ENCODE peak calls at places on chromosomes 12 and 14, in six cellular contexts. Y is endodermal cell, X is PC-3, H is lower lobe of right lung, Q is IMR-90, V is upper lobe of right lung. Z is an unnamed sample. For H3K36me3, the result is how much of the 10 kb centered on the place peaks cover.

GRCh38 chr14:74417611-74418010 is 8.4 kb downstream of the SYNDIG1L start:
- DNase-seq in Y (no peak), X (no peak), H (no peak), Q (no peak), V (no peak), Z (no peak)

GRCh38 chr12:111687255-111687654 is 1.4 kb downstream of the ACAD10 start:
- DNase-seq in Y (no peak), X (peak), H (no peak), Q (no peak), V (no peak), Z (peak)

GRCh38 chr14:68374682-68375081 is 418.2 kb downstream of the ZFP36L1 start:
- DNase-seq in Y (no peak), X (no peak), H (no peak), Q (no peak), V (no peak), Z (no peak)

GRCh38 chr12:93379432-93380308 is 1.9 kb downstream of the NUDT4 start:
- DNase-seq in Y (no peak), X (peak), H (no peak), Q (peak), V (no peak), Z (no peak)

GRCh38 chr12:121355818-121356217 is 3.6 kb upstream of the ANAPC5 start:
- DNase-seq in Y (no peak), X (no peak), H (no peak), Q (no peak), V (no peak), Z (no peak)

GRCh38 chr14:63712123-63712522 is 15.7 kb downstream of the SGPP1 start:
- DNase-seq in Y (no peak), X (no peak), H (no peak), Q (no peak), V (no peak), Z (no peak)

GRCh38 chr14:44384093-44384492 is 123.0 kb downstream of the FSCB start:
- DNase-seq in Y (no peak), X (no peak), H (no peak), Q (no peak), V (no peak), Z (no peak)

GRCh38 chr14:92687681-92688433 is 60.6 kb downstream of the LGMN start:
- DNase-seq in Y (peak), X (no peak), H (peak), Q (no peak), V (peak), Z (peak)

GRCh38 chr14:63448841-63449240 is 94.3 kb downstream of the PPP2R5E start:
- DNase-seq in Y (no peak), X (no peak), H (no peak), Q (no peak), V (no peak), Z (no peak)

GRCh38 chr12:26715232-26715631 is 117.8 kb downstream of the ITPR2 start:
- DNase-seq in Y (no peak), X (no peak), H (no peak), Q (no peak), V (no peak), Z (no peak)

GRCh38 chr12:87660987-87661769 is 368.0 kb downstream of the C12orf50 start:
- DNase-seq in Y (no peak), X (no peak), H (no peak), Q (peak), V (no peak), Z (no peak)

GRCh38 chr12:102169922-102170698 is 27.5 kb downstream of the PMCH start:
- DNase-seq in Y (no peak), X (peak), H (no peak), Q (peak), V (no peak), Z (peak)

GRCh38 chr12:95838125-95838524 is 20.6 kb upstream of the SNRPF start:
- DNase-seq in Y (no peak), X (peak), H (no peak), Q (peak), V (no peak), Z (no peak)

DNA sequence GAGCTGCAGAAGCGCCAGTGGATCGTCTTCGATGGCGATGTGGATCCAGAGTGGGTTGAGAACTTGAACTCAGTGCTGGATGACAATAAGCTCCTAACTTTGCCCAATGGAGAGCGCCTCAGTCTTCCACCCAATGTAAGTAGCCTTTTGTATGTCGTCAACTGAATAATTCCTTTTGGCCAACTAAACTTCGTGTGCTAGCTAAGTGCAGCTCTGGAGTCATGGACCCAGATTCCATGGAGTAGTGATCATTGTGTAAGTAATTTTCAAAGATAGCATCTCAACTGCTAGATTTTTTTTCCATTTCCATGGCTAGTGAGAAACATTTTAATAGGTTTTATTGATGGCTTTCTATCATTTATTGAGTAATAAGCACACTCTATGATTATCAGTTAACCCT is 48.0 kb downstream of the DYNC1H1 start:
- DNase-seq in Y (no peak), X (no peak), H (no peak), Q (no peak), V (no peak), Z (no peak)
- H3K36me3 ChIP-seq in Y (half or more), X (half or more), H (half or more), Q (half or more), V (half or more), Z (half or more)

GRCh38 chr14:100573757-100574641 is 13.2 kb downstream of the BEGAIN start:
- DNase-seq in Y (no peak), X (no peak), H (no peak), Q (no peak), V (no peak), Z (no peak)

GRCh38 chr14:100575266-100575995 is 11.8 kb downstream of the BEGAIN start:
- DNase-seq in Y (no peak), X (no peak), H (no peak), Q (no peak), V (no peak), Z (no peak)

GRCh38 chr14:100571837-100572236 is 15.4 kb downstream of the BEGAIN start:
- DNase-seq in Y (no peak), X (no peak), H (no peak), Q (no peak), V (no peak), Z (peak)

GRCh38 chr14:100574642-100575031 is 12.6 kb downstream of the BEGAIN start:
- DNase-seq in Y (no peak), X (no peak), H (no peak), Q (no peak), V (no peak), Z (no peak)

DNA sequence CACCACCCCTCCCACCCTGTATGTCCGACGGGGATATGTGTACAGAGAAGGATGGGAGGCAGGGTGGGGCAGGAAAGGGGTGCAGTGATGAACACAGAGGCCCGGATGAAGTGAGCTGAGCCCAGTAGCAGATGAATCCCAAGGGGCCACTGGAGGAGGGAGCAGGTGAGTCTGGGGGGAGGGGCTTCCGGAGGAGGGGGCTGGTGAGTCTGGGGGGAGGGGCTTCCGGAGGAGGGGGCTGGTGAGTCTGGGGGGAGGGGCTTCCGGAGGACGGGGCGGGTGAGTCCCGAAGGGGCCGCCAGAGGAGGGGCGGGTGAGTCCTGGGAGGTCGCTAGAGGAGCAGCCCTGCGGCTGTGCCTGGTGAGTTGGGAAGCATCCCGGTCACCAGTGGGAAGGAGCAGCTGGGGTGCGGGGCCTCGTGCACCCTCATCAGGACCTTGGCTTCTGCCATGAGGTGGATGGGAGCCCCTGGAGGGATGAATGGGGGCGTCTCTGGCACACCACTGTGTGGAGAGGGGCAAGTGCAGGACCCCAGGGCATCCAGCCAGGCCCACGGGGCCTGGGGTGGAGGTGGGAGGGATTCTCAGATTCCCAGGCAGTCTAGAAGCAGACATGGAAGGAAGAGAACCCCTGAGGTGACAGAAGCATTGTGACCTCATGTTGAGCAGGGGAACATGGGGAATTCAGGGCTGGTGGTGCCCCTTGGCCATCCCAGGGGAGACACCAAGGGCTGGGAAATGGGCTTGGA is 14.0 kb downstream of the BEGAIN start:
- DNase-seq in Y (no peak), X (no peak), H (no peak), Q (no peak), V (no peak), Z (peak)
- H3K36me3 ChIP-seq in Y (under half), X (under half), H (under half), Q (under half), V (under half), Z (under half)

GRCh38 chr12:103948746-103949406 is 16.8 kb upstream of the TDG start:
- DNase-seq in Y (no peak), X (no peak), H (no peak), Q (no peak), V (no peak), Z (no peak)

GRCh38 chr12:103947871-103948555 is 17.7 kb upstream of the TDG start:
- DNase-seq in Y (no peak), X (no peak), H (no peak), Q (no peak), V (no peak), Z (no peak)

DNA sequence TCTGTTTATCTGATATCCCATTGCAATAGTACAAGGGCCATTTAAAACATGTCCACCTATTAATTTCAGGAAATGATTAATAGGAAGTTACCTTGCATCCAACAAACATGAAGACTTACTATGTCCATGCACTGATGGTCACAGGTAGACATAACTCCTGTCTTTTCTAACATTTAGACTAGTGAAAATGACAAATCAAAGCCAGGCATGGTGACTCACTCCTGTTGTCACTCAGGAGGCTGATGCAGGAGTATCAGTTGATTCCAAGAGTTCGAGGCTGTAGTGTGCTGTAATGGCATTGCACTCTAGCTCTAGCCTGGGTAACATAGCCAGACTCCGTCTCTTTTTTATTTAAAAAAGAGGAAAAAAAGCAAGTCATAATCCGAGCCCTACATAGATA is 14.8 kb downstream of the HSP90B1 start:
- DNase-seq in Y (no peak), X (peak), H (no peak), Q (no peak), V (no peak), Z (no peak)
- H3K36me3 ChIP-seq in Y (half or more), X (half or more), H (half or more), Q (half or more), V (half or more), Z (half or more)

GRCh38 chr14:105076296-105076804 is 11.1 kb upstream of the GPR132 start:
- DNase-seq in Y (peak), X (no peak), H (no peak), Q (no peak), V (peak), Z (peak)

GRCh38 chr14:105074601-105075053 is 9.4 kb upstream of the GPR132 start:
- DNase-seq in Y (no peak), X (no peak), H (no peak), Q (no peak), V (no peak), Z (peak)

GRCh38 chr14:105073720-105074600 is 8.7 kb upstream of the GPR132 start:
- DNase-seq in Y (no peak), X (no peak), H (no peak), Q (no peak), V (no peak), Z (no peak)

GRCh38 chr14:105076805-105077648 is 11.8 kb upstream of the GPR132 start:
- DNase-seq in Y (no peak), X (no peak), H (no peak), Q (no peak), V (peak), Z (peak)

GRCh38 chr14:105075364-105076295 is 10.4 kb upstream of the GPR132 start:
- DNase-seq in Y (peak), X (no peak), H (peak), Q (peak), V (peak), Z (peak)
- H3K36me3 ChIP-seq in Y (under half), X (under half), H (under half), Q (under half), V (under half), Z (under half)

GRCh38 chr14:24159777-24160498 is 1.1 kb upstream of the IRF9 start:
- DNase-seq in Y (no peak), X (no peak), H (peak), Q (no peak), V (no peak), Z (no peak)
- H3K36me3 ChIP-seq in Y (half or more), X (under half), H (half or more), Q (half or more), V (half or more), Z (under half)

GRCh38 chr12:72189266-72189665 is 82.9 kb upstream of the TRHDE start:
- DNase-seq in Y (no peak), X (no peak), H (no peak), Q (no peak), V (no peak), Z (no peak)
- H3K36me3 ChIP-seq in Y (under half), X (under half), H (under half), Q (under half), V (under half), Z (under half)

GRCh38 chr12:128794661-128795529 is 28.9 kb downstream of the SLC15A4 start:
- DNase-seq in Y (no peak), X (no peak), H (peak), Q (no peak), V (no peak), Z (no peak)

GRCh38 chr12:128792398-128792797 is 31.4 kb downstream of the SLC15A4 start:
- DNase-seq in Y (peak), X (no peak), H (peak), Q (no peak), V (peak), Z (no peak)

GRCh38 chr12:128790653-128791373 is 32.9 kb downstream of the SLC15A4 start:
- DNase-seq in Y (peak), X (no peak), H (no peak), Q (no peak), V (peak), Z (no peak)

GRCh38 chr12:128791395-128792322 is 32.1 kb downstream of the SLC15A4 start:
- DNase-seq in Y (peak), X (no peak), H (no peak), Q (peak), V (peak), Z (no peak)

DNA sequence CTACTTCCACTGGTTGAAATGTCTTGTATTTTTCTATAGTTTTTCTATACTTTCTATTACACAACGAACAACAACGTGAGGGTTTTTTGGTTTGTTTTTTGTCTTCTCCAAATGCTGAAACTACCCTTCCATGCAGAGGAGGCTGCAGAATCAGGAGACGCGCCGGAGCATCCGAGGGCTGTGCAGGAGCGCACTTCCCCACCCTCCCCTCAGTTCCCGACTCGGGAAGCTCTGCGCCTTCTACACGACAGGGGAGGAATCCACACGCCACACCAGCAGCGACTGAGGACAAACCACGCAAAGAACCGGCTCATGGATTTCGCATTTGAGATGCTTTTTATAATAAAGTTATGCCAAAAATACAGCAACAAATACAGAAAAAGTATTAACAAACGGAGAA is 30.9 kb downstream of the SLC15A4 start:
- DNase-seq in Y (no peak), X (no peak), H (peak), Q (no peak), V (peak), Z (no peak)
- H3K36me3 ChIP-seq in Y (half or more), X (under half), H (half or more), Q (under half), V (half or more), Z (under half)

GRCh38 chr12:3040663-3041544 is 36.3 kb upstream of the TSPAN9 start:
- DNase-seq in Y (peak), X (no peak), H (no peak), Q (no peak), V (no peak), Z (peak)
- H3K36me3 ChIP-seq in Y (under half), X (under half), H (under half), Q (under half), V (under half), Z (under half)